ENCODE peak calls at places on chromosomes 1 and 21, in eight cellular contexts. One of them, this sample, is unnamed.
A peak's percentile ranks its signal among the peaks of the same experiment; 100 is the strongest.

GRCh38 chr1:169466259-169467230 is 19.2 kb downstream of the SLC19A2 start:
- DNase-seq in Peyer's patch: no peak
- DNase-seq in fibroblast of lung: peak; percentile 71
- DNase-seq in psoas muscle: no peak
- DNase-seq in tibial nerve: peak; percentile 64
- DNase-seq in suprapubic skin: no peak
- DNase-seq in PC-3: peak; percentile 75
- DNase-seq in sigmoid colon: no peak
- DNase-seq in this sample: no peak

GRCh38 chr1:53395671-53396215 is 63.5 kb upstream of the DMRTB1 start:
- DNase-seq in Peyer's patch: no peak
- DNase-seq in fibroblast of lung: no peak
- DNase-seq in psoas muscle: no peak
- DNase-seq in tibial nerve: no peak
- DNase-seq in suprapubic skin: peak; percentile 46
- DNase-seq in PC-3: no peak
- DNase-seq in sigmoid colon: peak; percentile 44
- DNase-seq in this sample: no peak

GRCh38 chr1:25549273-25550154 is 6.1 kb downstream of the LDLRAP1 start:
- DNase-seq in Peyer's patch: peak; percentile 87
- DNase-seq in fibroblast of lung: no peak
- DNase-seq in psoas muscle: peak; percentile 80
- DNase-seq in tibial nerve: no peak
- DNase-seq in suprapubic skin: no peak
- DNase-seq in PC-3: peak; percentile 27
- DNase-seq in sigmoid colon: peak; percentile 61
- DNase-seq in this sample: peak; percentile 92

GRCh38 chr1:15748690-15749398 is 6.5 kb downstream of the TMEM82 start:
- DNase-seq in Peyer's patch: no peak
- DNase-seq in fibroblast of lung: no peak
- DNase-seq in psoas muscle: no peak
- DNase-seq in tibial nerve: no peak
- DNase-seq in suprapubic skin: no peak
- DNase-seq in PC-3: no peak
- DNase-seq in sigmoid colon: no peak
- DNase-seq in this sample: no peak

GRCh38 chr1:227892930-227893695 is 54.6 kb downstream of the WNT9A start:
- DNase-seq in Peyer's patch: no peak
- DNase-seq in fibroblast of lung: no peak
- DNase-seq in psoas muscle: peak; percentile 41
- DNase-seq in tibial nerve: no peak
- DNase-seq in suprapubic skin: no peak
- DNase-seq in PC-3: no peak
- DNase-seq in sigmoid colon: peak; percentile 64
- DNase-seq in this sample: no peak

GRCh38 chr1:244002721-244003120 is 48.4 kb upstream of the ZBTB18 start:
- DNase-seq in Peyer's patch: no peak
- DNase-seq in fibroblast of lung: no peak
- DNase-seq in psoas muscle: no peak
- DNase-seq in tibial nerve: no peak
- DNase-seq in suprapubic skin: no peak
- DNase-seq in PC-3: no peak
- DNase-seq in sigmoid colon: no peak
- DNase-seq in this sample: no peak

GRCh38 chr1:47443530-47444316 is 5.9 kb downstream of the FOXD2 start:
- DNase-seq in Peyer's patch: no peak
- DNase-seq in fibroblast of lung: no peak
- DNase-seq in psoas muscle: no peak
- DNase-seq in tibial nerve: no peak
- DNase-seq in suprapubic skin: no peak
- DNase-seq in PC-3: no peak
- DNase-seq in sigmoid colon: no peak
- DNase-seq in this sample: peak; percentile 45

GRCh38 chr1:151934048-151934493 is 24.8 kb upstream of the THEM4 start:
- DNase-seq in Peyer's patch: no peak
- DNase-seq in fibroblast of lung: peak; percentile 69
- DNase-seq in psoas muscle: no peak
- DNase-seq in tibial nerve: peak; percentile 54
- DNase-seq in suprapubic skin: no peak
- DNase-seq in PC-3: peak; percentile 88
- DNase-seq in sigmoid colon: no peak
- DNase-seq in this sample: no peak

GRCh38 chr1:61442456-61443013 is 282.4 kb downstream of the TM2D1 start:
- DNase-seq in Peyer's patch: no peak
- DNase-seq in fibroblast of lung: peak; percentile 37
- DNase-seq in psoas muscle: no peak
- DNase-seq in tibial nerve: no peak
- DNase-seq in suprapubic skin: no peak
- DNase-seq in PC-3: no peak
- DNase-seq in sigmoid colon: no peak
- DNase-seq in this sample: no peak

GRCh38 chr21:27590271-27590670 is 623.4 kb upstream of the ADAMTS5 start:
- DNase-seq in Peyer's patch: no peak
- DNase-seq in fibroblast of lung: no peak
- DNase-seq in psoas muscle: peak; percentile 53
- DNase-seq in tibial nerve: peak; percentile 8
- DNase-seq in suprapubic skin: no peak
- DNase-seq in PC-3: peak; percentile 20
- DNase-seq in sigmoid colon: no peak
- DNase-seq in this sample: no peak

GRCh38 chr1:166485620-166486019 is 318.8 kb upstream of the FAM78B start:
- DNase-seq in Peyer's patch: no peak
- DNase-seq in fibroblast of lung: no peak
- DNase-seq in psoas muscle: no peak
- DNase-seq in tibial nerve: no peak
- DNase-seq in suprapubic skin: no peak
- DNase-seq in PC-3: peak; percentile 80
- DNase-seq in sigmoid colon: no peak
- DNase-seq in this sample: no peak

GRCh38 chr1:184191181-184191601 is 139.7 kb downstream of the TSEN15 start:
- DNase-seq in Peyer's patch: no peak
- DNase-seq in fibroblast of lung: peak; percentile 94
- DNase-seq in psoas muscle: peak; percentile 76
- DNase-seq in tibial nerve: no peak
- DNase-seq in suprapubic skin: peak; percentile 61
- DNase-seq in PC-3: no peak
- DNase-seq in sigmoid colon: peak; percentile 88
- DNase-seq in this sample: peak; percentile 37

GRCh38 chr1:32701951-32702598 is 495 bp downstream of the SYNC start:
- DNase-seq in Peyer's patch: no peak
- DNase-seq in fibroblast of lung: peak; percentile 29
- DNase-seq in psoas muscle: peak; percentile 75
- DNase-seq in tibial nerve: no peak
- DNase-seq in suprapubic skin: peak; percentile 71
- DNase-seq in PC-3: peak; percentile 19
- DNase-seq in sigmoid colon: peak; percentile 74
- DNase-seq in this sample: no peak

GRCh38 chr1:113452921-113453770 is 62.8 kb downstream of the MAGI3 start:
- DNase-seq in Peyer's patch: no peak
- DNase-seq in fibroblast of lung: peak; percentile 78
- DNase-seq in psoas muscle: no peak
- DNase-seq in tibial nerve: no peak
- DNase-seq in suprapubic skin: no peak
- DNase-seq in PC-3: peak; percentile 68
- DNase-seq in sigmoid colon: no peak
- DNase-seq in this sample: no peak

GRCh38 chr1:230129341-230129740 is 62.3 kb downstream of the GALNT2 start:
- DNase-seq in Peyer's patch: no peak
- DNase-seq in fibroblast of lung: no peak
- DNase-seq in psoas muscle: no peak
- DNase-seq in tibial nerve: no peak
- DNase-seq in suprapubic skin: no peak
- DNase-seq in PC-3: no peak
- DNase-seq in sigmoid colon: no peak
- DNase-seq in this sample: no peak

GRCh38 chr1:70044832-70045231 is 160.5 kb downstream of the LRRC40 start:
- DNase-seq in Peyer's patch: no peak
- DNase-seq in fibroblast of lung: peak; percentile 63
- DNase-seq in psoas muscle: no peak
- DNase-seq in tibial nerve: no peak
- DNase-seq in suprapubic skin: no peak
- DNase-seq in PC-3: peak; percentile 75
- DNase-seq in sigmoid colon: no peak
- DNase-seq in this sample: no peak

GRCh38 chr1:41053324-41053723 is 31.8 kb upstream of the SLFNL1 start:
- DNase-seq in Peyer's patch: no peak
- DNase-seq in fibroblast of lung: no peak
- DNase-seq in psoas muscle: no peak
- DNase-seq in tibial nerve: no peak
- DNase-seq in suprapubic skin: no peak
- DNase-seq in PC-3: no peak
- DNase-seq in sigmoid colon: no peak
- DNase-seq in this sample: no peak

GRCh38 chr1:193183019-193183643 is 3.3 kb downstream of the B3GALT2 start:
- DNase-seq in Peyer's patch: no peak
- DNase-seq in fibroblast of lung: peak; percentile 76
- DNase-seq in psoas muscle: no peak
- DNase-seq in tibial nerve: no peak
- DNase-seq in suprapubic skin: no peak
- DNase-seq in PC-3: peak; percentile 69
- DNase-seq in sigmoid colon: no peak
- DNase-seq in this sample: no peak

GRCh38 chr1:155012052-155012546 is 9.5 kb downstream of the ZBTB7B start:
- DNase-seq in Peyer's patch: peak; percentile 25
- DNase-seq in fibroblast of lung: peak; percentile 88
- DNase-seq in psoas muscle: peak; percentile 89
- DNase-seq in tibial nerve: peak; percentile 71
- DNase-seq in suprapubic skin: peak; percentile 93
- DNase-seq in PC-3: no peak
- DNase-seq in sigmoid colon: peak; percentile 90
- DNase-seq in this sample: peak; percentile 86

GRCh38 chr1:155012760-155013602 is 10.4 kb downstream of the ZBTB7B start:
- DNase-seq in Peyer's patch: no peak
- DNase-seq in fibroblast of lung: no peak
- DNase-seq in psoas muscle: no peak
- DNase-seq in tibial nerve: no peak
- DNase-seq in suprapubic skin: no peak
- DNase-seq in PC-3: no peak
- DNase-seq in sigmoid colon: no peak
- DNase-seq in this sample: no peak

GRCh38 chr1:155011004-155011416 is 8.4 kb downstream of the ZBTB7B start:
- DNase-seq in Peyer's patch: no peak
- DNase-seq in fibroblast of lung: no peak
- DNase-seq in psoas muscle: no peak
- DNase-seq in tibial nerve: no peak
- DNase-seq in suprapubic skin: no peak
- DNase-seq in PC-3: no peak
- DNase-seq in sigmoid colon: no peak
- DNase-seq in this sample: no peak

GRCh38 chr1:155010211-155010918 is 7.8 kb downstream of the ZBTB7B start:
- DNase-seq in Peyer's patch: peak; percentile 46
- DNase-seq in fibroblast of lung: no peak
- DNase-seq in psoas muscle: no peak
- DNase-seq in tibial nerve: no peak
- DNase-seq in suprapubic skin: no peak
- DNase-seq in PC-3: no peak
- DNase-seq in sigmoid colon: no peak
- DNase-seq in this sample: peak; percentile 69

GRCh38 chr1:155011437-155011907 is 8.9 kb downstream of the ZBTB7B start:
- DNase-seq in Peyer's patch: no peak
- DNase-seq in fibroblast of lung: no peak
- DNase-seq in psoas muscle: no peak
- DNase-seq in tibial nerve: no peak
- DNase-seq in suprapubic skin: no peak
- DNase-seq in PC-3: no peak
- DNase-seq in sigmoid colon: no peak
- DNase-seq in this sample: no peak
- H3K4me1 ChIP-seq in Peyer's patch: peaks cover 46% of the 10 kb centered on the region
- H3K4me1 ChIP-seq in fibroblast of lung: peaks cover 2% of the 10 kb centered on the region
- H3K4me1 ChIP-seq in psoas muscle: peaks cover 49% of the 10 kb centered on the region
- H3K4me1 ChIP-seq in tibial nerve: no peaks in the 10 kb centered on the region
- H3K4me1 ChIP-seq in suprapubic skin: peaks cover 91% of the 10 kb centered on the region
- H3K4me1 ChIP-seq in PC-3: peaks cover 13% of the 10 kb centered on the region
- H3K4me1 ChIP-seq in sigmoid colon: peaks cover 73% of the 10 kb centered on the region
- H3K4me1 ChIP-seq in this sample: peaks cover 68% of the 10 kb centered on the region

DNA sequence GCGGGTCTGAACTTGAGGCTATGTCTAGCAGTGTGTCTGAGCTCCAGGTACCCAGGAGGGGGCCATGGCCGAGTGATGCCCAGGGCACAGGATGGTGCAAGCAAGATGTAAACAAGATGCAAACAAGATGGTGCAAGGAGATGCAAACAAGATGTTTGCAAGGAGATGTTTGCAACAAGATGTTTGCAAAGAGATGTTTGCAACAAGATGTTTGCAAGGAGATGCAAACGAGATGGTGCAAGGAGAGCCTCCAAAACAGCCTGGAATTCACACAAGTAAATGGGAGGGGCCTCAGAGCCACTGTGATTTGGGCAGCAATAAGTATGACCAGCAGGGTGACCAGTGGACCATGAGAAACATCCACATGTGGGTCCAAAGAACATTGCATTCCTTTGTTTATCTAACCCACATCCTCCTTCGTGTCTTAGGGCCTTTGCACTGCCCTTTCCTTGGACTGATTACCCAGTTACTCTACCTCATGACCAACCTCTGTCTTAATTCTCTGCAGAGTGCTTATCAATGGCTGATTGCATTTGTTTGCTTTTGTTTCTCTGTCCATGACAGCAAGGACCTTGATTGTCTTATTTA is 162.9 kb downstream of the PLPP3 start:
- DNase-seq in Peyer's patch: no peak
- DNase-seq in fibroblast of lung: no peak
- DNase-seq in psoas muscle: no peak
- DNase-seq in tibial nerve: no peak
- DNase-seq in suprapubic skin: no peak
- DNase-seq in PC-3: peak; percentile 13
- DNase-seq in sigmoid colon: no peak
- DNase-seq in this sample: no peak
- TF ChIP-seq CTCF in Peyer's patch: no peak
- TF ChIP-seq CTCF in fibroblast of lung: no peak
- TF ChIP-seq CTCF in psoas muscle: no peak
- TF ChIP-seq CTCF in tibial nerve: no peak
- TF ChIP-seq CTCF in suprapubic skin: no peak
- TF ChIP-seq CTCF in PC-3: no peak
- TF ChIP-seq CTCF in sigmoid colon: no peak
- TF ChIP-seq CTCF in this sample: no peak

GRCh38 chr21:45078877-45079281 is 4.5 kb downstream of the ADARB1 start:
- DNase-seq in Peyer's patch: peak; percentile 58
- DNase-seq in fibroblast of lung: peak; percentile 78
- DNase-seq in psoas muscle: no peak
- DNase-seq in tibial nerve: no peak
- DNase-seq in suprapubic skin: no peak
- DNase-seq in PC-3: no peak
- DNase-seq in sigmoid colon: peak; percentile 60
- DNase-seq in this sample: no peak
- H3K4me1 ChIP-seq in Peyer's patch: peaks cover 6% of the 10 kb centered on the region
- H3K4me1 ChIP-seq in fibroblast of lung: peaks cover 5% of the 10 kb centered on the region
- H3K4me1 ChIP-seq in psoas muscle: peaks cover 23% of the 10 kb centered on the region
- H3K4me1 ChIP-seq in tibial nerve: no peaks in the 10 kb centered on the region
- H3K4me1 ChIP-seq in suprapubic skin: peaks cover 36% of the 10 kb centered on the region
- H3K4me1 ChIP-seq in PC-3: peaks cover 22% of the 10 kb centered on the region
- H3K4me1 ChIP-seq in sigmoid colon: peaks cover 79% of the 10 kb centered on the region
- H3K4me1 ChIP-seq in this sample: peaks cover 5% of the 10 kb centered on the region

GRCh38 chr1:207619833-207620572 is 24.9 kb upstream of the CR1L start:
- DNase-seq in Peyer's patch: no peak
- DNase-seq in fibroblast of lung: peak; percentile 73
- DNase-seq in psoas muscle: no peak
- DNase-seq in tibial nerve: peak; percentile 24
- DNase-seq in suprapubic skin: no peak
- DNase-seq in PC-3: peak; percentile 81
- DNase-seq in sigmoid colon: no peak
- DNase-seq in this sample: no peak

DNA sequence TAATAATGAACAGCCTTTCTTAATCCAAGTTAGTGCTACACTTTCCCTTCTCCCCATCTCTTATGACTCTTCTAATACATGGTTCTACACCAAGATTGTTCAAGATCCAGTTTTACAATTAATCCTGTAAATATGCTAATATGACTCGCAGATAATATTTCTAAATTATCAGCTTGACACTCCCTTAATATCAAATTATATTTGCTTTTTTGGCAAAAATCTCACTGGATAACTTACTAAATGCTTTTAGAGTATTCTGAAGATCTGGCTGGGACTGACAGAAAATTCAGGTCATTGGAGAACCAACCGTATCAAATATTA is 24.4 kb upstream of the CR1L start:
- DNase-seq in Peyer's patch: no peak
- DNase-seq in fibroblast of lung: no peak
- DNase-seq in psoas muscle: no peak
- DNase-seq in tibial nerve: no peak
- DNase-seq in suprapubic skin: no peak
- DNase-seq in PC-3: no peak
- DNase-seq in sigmoid colon: no peak
- DNase-seq in this sample: no peak
- TF ChIP-seq CTCF in Peyer's patch: no peak
- TF ChIP-seq CTCF in fibroblast of lung: no peak
- TF ChIP-seq CTCF in psoas muscle: no peak
- TF ChIP-seq CTCF in tibial nerve: no peak
- TF ChIP-seq CTCF in suprapubic skin: no peak
- TF ChIP-seq CTCF in PC-3: no peak
- TF ChIP-seq CTCF in sigmoid colon: no peak
- TF ChIP-seq CTCF in this sample: no peak

This sample was measured in mucosa of descending colon.